ENCODE peak calls at places on chromosome 21, in seven cellular contexts. O is tibial artery; F is lower lobe of right lung; B is naive thymus-derived CD4-positive, alpha-beta T cell; Y is aorta; S is neural progenitor cell; L is ovary. P is an unnamed sample.

GRCh38 chr21:33135925-33136324 is 66.0 kb downstream of the OLIG1 start:
- DNase-seq in B (no peak), Y (no peak), O (no peak), L (no peak), F (no peak), S (no peak), P (no peak)

GRCh38 chr21:27104749-27105439 is 138.0 kb upstream of the ADAMTS5 start:
- DNase-seq in F (no peak), B (no peak), O (no peak), S (no peak), Y (no peak), L (no peak), P (no peak)

GRCh38 chr21:21907271-21907670 is 909.1 kb downstream of the NCAM2 start:
- DNase-seq in Y (no peak), O (no peak), L (no peak), S (no peak), B (no peak), F (no peak), P (no peak)

GRCh38 chr21:40331182-40331581 is 463.9 kb downstream of the PCP4 start:
- DNase-seq in O (no peak), B (no peak), L (no peak), F (no peak), S (no peak), Y (no peak), P (no peak)

GRCh38 chr21:42179316-42179715 is 39.6 kb upstream of the ABCG1 start:
- DNase-seq in S (peak), B (no peak), L (no peak), Y (no peak), O (no peak), F (no peak), P (peak)

GRCh38 chr21:41821756-41822431 is 55.0 kb upstream of the RIPK4 start:
- DNase-seq in Y (peak), O (peak), L (no peak), F (no peak), B (no peak), S (no peak), P (no peak)

GRCh38 chr21:30415993-30416392 is 9.7 kb downstream of the KRTAP13-3 start:
- DNase-seq in F (no peak), B (no peak), L (no peak), Y (no peak), O (no peak), S (no peak), P (no peak)

GRCh38 chr21:34795152-34796141 is 126.7 kb downstream of the CLIC6 start:
- DNase-seq in L (no peak), Y (no peak), B (no peak), F (no peak), O (no peak), S (no peak), P (no peak)

GRCh38 chr21:20353351-20353750 is 644.9 kb upstream of the NCAM2 start:
- DNase-seq in L (no peak), O (no peak), Y (no peak), S (no peak), F (no peak), B (no peak), P (no peak)

GRCh38 chr21:28687571-28687970 is 305.1 kb downstream of the LTN1 start:
- DNase-seq in S (no peak), F (no peak), Y (no peak), L (no peak), O (no peak), B (no peak), P (no peak)

GRCh38 chr21:17446737-17447136 is 66.1 kb upstream of the CXADR start:
- DNase-seq in F (no peak), O (no peak), Y (no peak), S (no peak), L (no peak), B (no peak), P (no peak)

GRCh38 chr21:31683029-31683428 is 23.5 kb downstream of the SOD1 start:
- DNase-seq in B (no peak), F (no peak), L (no peak), O (no peak), S (no peak), Y (no peak), P (no peak)

GRCh38 chr21:33290441-33290840 is 24.3 kb downstream of the IL10RB start:
- DNase-seq in F (no peak), B (no peak), Y (no peak), O (no peak), L (peak), S (no peak), P (no peak)

GRCh38 chr21:29571949-29572348 is 273.2 kb downstream of the BACH1 start:
- DNase-seq in L (no peak), F (no peak), B (no peak), S (no peak), O (no peak), Y (no peak), P (no peak)

GRCh38 chr21:31117046-31117916 is 79.0 kb upstream of the KRTAP19-8 start:
- DNase-seq in B (no peak), S (no peak), Y (no peak), F (no peak), L (no peak), O (no peak), P (no peak)

GRCh38 chr21:18384771-18385170 is 18.8 kb downstream of the TMPRSS15 start:
- DNase-seq in Y (no peak), O (no peak), F (no peak), S (peak), B (peak), L (no peak), P (no peak)

GRCh38 chr21:15421947-15422346 is 307.8 kb upstream of the USP25 start:
- DNase-seq in F (no peak), Y (no peak), L (no peak), B (no peak), O (no peak), S (no peak), P (no peak)

GRCh38 chr21:15421521-15421920 is 308.3 kb upstream of the USP25 start:
- DNase-seq in S (no peak), F (no peak), Y (no peak), O (no peak), B (no peak), L (no peak), P (no peak)

GRCh38 chr21:15422761-15423160 is 307.0 kb upstream of the USP25 start:
- DNase-seq in F (no peak), O (no peak), S (no peak), Y (no peak), B (no peak), L (no peak), P (no peak)

GRCh38 chr21:15425049-15425448 is 304.7 kb upstream of the USP25 start:
- DNase-seq in O (no peak), L (no peak), Y (no peak), S (no peak), F (no peak), B (no peak), P (no peak)

DNA sequence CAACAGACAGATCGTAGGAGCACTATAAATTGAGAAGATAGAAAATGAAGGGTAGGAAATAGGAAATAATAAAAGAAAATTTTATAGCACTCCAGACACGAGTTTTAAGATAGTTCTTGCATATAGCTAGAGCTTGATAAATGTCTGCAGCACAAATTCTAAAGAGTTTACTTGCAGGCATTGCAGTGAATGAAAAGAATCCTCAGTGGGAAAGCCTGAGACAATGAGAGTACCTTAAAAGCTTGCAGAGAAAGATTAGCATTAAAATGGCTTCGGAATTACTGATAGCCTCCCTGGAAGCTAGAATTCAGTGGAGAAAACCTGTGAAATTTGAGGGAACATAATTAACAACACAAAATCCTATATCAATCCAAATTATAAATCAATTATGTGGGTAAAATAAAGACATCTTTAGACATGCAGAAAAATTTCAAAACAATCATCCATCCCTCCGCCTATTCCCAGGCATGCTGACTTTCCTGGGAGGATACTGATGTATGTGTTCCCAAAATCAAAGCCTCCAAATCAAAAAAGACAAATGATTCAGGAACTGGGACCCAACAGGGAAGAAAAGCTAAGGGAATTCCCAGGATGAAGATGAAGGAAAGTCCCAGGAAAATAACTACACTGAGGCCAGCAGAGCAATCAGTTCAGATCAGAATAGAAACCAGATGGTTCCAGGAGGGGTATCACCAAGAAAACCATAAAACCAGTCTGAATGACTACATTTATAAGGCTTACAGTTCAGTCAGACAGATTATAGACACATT is 305.9 kb upstream of the USP25 start:
- DNase-seq in S (peak), Y (no peak), F (no peak), L (no peak), B (no peak), O (no peak), P (no peak)
- H3K27ac ChIP-seq in S (peak), Y (no peak), F (no peak), L (no peak), B (no peak), O (no peak), P (no peak)

DNA sequence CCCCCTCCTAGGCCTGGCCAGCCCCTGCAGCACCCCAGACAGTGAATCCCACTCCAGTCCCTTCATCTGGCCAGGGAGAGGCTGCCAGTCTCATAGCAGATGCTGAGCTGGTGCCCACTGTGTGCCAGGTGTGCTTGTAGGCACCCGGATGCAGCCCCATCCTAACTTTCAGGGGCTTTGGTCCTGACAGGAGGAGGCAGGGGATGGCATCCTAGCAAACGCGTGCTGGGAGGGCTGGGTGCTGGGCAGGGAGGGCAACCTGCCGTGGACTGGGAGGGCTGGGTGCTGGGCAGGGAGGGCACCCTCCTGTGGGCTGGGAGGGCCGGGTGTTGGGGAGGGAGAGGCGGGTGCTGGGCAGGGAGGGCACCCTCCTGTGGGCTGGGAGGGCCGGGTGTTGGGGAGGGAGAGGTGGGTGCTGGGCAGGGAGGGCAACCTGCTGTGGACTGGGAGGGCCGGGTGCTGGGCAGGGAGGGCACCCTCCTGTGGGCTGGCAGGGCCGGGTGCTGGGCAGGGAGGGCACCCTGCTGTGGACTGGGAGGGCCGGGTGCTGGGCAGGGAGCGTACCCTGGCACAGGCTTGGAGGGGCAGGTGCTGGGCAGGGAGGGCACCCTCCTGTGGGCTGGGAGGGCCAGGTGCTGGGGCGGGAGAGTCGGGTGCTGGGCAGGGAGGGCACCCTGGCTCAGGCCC is 35.3 kb downstream of the SLC19A1 start:
- DNase-seq in L (peak), Y (peak), B (no peak), F (peak), O (peak), S (no peak), P (no peak)
- H3K27ac ChIP-seq in L (no peak), Y (no peak), B (no peak), F (no peak), O (no peak), S (no peak), P (no peak)

GRCh38 chr21:38286739-38287426 is 30.1 kb downstream of the KCNJ15 start:
- DNase-seq in O (no peak), S (no peak), Y (no peak), B (no peak), L (no peak), F (no peak), P (no peak)
- H3K27ac ChIP-seq in O (no peak), S (no peak), Y (no peak), B (no peak), L (no peak), F (no peak), P (no peak)

GRCh38 chr21:43352138-43352537 is 74.8 kb downstream of the SIK1 start:
- DNase-seq in S (no peak), B (no peak), Y (no peak), O (no peak), F (no peak), L (no peak), P (no peak)

GRCh38 chr21:43354016-43354420 is 72.9 kb downstream of the SIK1 start:
- DNase-seq in B (no peak), L (no peak), O (no peak), F (no peak), S (no peak), Y (no peak), P (no peak)

GRCh38 chr21:43354666-43355065 is 72.3 kb downstream of the SIK1 start:
- DNase-seq in S (no peak), B (no peak), L (no peak), Y (no peak), F (no peak), O (no peak), P (no peak)

GRCh38 chr21:43353282-43354010 is 73.5 kb downstream of the SIK1 start:
- DNase-seq in F (no peak), L (no peak), O (no peak), S (no peak), Y (no peak), B (no peak), P (no peak)

GRCh38 chr21:43352568-43353281 is 74.2 kb downstream of the SIK1 start:
- DNase-seq in O (no peak), B (peak), F (no peak), S (no peak), L (no peak), Y (no peak), P (no peak)
- H3K27ac ChIP-seq in O (no peak), B (no peak), F (no peak), S (no peak), L (no peak), Y (no peak), P (no peak)

GRCh38 chr21:36551326-36551725 is 71.4 kb upstream of the CLDN14 start:
- DNase-seq in O (no peak), Y (no peak), S (no peak), F (no peak), B (no peak), L (no peak), P (no peak)

GRCh38 chr21:36550761-36551160 is 70.8 kb upstream of the CLDN14 start:
- DNase-seq in S (no peak), O (peak), F (no peak), B (no peak), Y (no peak), L (no peak), P (no peak)

GRCh38 chr21:36553406-36553805 is 73.5 kb upstream of the CLDN14 start:
- DNase-seq in F (no peak), L (no peak), O (peak), Y (no peak), S (no peak), B (no peak), P (peak)

GRCh38 chr21:36552458-36552800 is 72.5 kb upstream of the CLDN14 start:
- DNase-seq in Y (no peak), O (no peak), B (no peak), L (no peak), S (no peak), F (no peak), P (no peak)

GRCh38 chr21:36551731-36552457 is 72.0 kb upstream of the CLDN14 start:
- DNase-seq in Y (no peak), S (no peak), L (no peak), O (peak), B (no peak), F (no peak), P (no peak)
- H3K27ac ChIP-seq in Y (no peak), S (no peak), L (no peak), O (no peak), B (no peak), F (no peak), P (no peak)